ENCODE peak calls at places on chromosomes 4 and X, in six cellular contexts. I, F, P, B, K and R are unnamed samples.

GRCh38 chr4:35080799-35081198 is 1163.5 kb downstream of the ARAP2 start:
- DNase-seq in K (no peak), F (no peak), I (no peak), B (no peak), P (no peak), R (no peak)

GRCh38 chrX:118566359-118566758 is 70.7 kb downstream of the DOCK11 start:
- DNase-seq in F (no peak), P (no peak), K (peak; percentile 9), I (no peak), B (peak; percentile 62), R (no peak)

GRCh38 chr4:154344686-154345085 is 146.9 kb downstream of the DCHS2 start:
- DNase-seq in I (peak; percentile 64), F (peak; percentile 19), P (no peak), B (no peak), K (peak; percentile 2), R (peak; percentile 11)

GRCh38 chr4:726235-726787 is 20.7 kb downstream of the PCGF3 start:
- DNase-seq in F (no peak), I (no peak), B (peak; percentile 78), K (no peak), P (no peak), R (no peak)

GRCh38 chr4:845233-845835 is 19.4 kb upstream of the CPLX1 start:
- DNase-seq in F (no peak), B (peak; percentile 77), P (no peak), K (no peak), I (no peak), R (no peak)

GRCh38 chrX:114344756-114345155 is 239.1 kb upstream of the HTR2C start:
- DNase-seq in F (peak; percentile 26), K (peak; percentile 49), P (peak; percentile 17), I (peak; percentile 68), B (peak; percentile 61), R (peak; percentile 27)

GRCh38 chr4:20580907-20581306 is 119.4 kb upstream of the PACRGL start:
- DNase-seq in K (no peak), I (no peak), B (no peak), P (no peak), F (no peak), R (no peak)

GRCh38 chrX:12236156-12236555 is 97.9 kb downstream of the FRMPD4 start:
- DNase-seq in I (no peak), P (no peak), K (no peak), F (no peak), B (no peak), R (no peak)

GRCh38 chrX:47160781-47161180 is 15.8 kb downstream of the RBM10 start:
- DNase-seq in F (no peak), B (peak; percentile 27), P (no peak), K (no peak), I (no peak), R (no peak)

DNA sequence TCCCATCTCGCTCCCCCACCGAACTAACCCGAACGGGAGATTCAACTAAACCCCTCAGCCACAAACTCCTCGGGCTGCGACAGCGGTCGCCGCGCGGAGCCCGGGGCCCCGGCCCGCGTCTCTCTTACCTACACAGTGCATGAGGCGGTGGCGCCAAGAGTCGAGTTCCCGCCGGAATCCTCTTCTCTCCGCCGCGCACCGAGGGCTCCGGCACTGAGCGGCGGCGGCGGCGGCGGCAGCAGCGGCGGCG is 160 bp downstream of the LCORL start:
- DNase-seq in B (no peak), P (no peak), F (no peak), K (no peak), I (no peak), R (no peak)
- TF ChIP-seq EZH2phosphoT487 in B (no peak), P (no peak), F (no peak), K (no peak), I (no peak), R (no peak)

DNA sequence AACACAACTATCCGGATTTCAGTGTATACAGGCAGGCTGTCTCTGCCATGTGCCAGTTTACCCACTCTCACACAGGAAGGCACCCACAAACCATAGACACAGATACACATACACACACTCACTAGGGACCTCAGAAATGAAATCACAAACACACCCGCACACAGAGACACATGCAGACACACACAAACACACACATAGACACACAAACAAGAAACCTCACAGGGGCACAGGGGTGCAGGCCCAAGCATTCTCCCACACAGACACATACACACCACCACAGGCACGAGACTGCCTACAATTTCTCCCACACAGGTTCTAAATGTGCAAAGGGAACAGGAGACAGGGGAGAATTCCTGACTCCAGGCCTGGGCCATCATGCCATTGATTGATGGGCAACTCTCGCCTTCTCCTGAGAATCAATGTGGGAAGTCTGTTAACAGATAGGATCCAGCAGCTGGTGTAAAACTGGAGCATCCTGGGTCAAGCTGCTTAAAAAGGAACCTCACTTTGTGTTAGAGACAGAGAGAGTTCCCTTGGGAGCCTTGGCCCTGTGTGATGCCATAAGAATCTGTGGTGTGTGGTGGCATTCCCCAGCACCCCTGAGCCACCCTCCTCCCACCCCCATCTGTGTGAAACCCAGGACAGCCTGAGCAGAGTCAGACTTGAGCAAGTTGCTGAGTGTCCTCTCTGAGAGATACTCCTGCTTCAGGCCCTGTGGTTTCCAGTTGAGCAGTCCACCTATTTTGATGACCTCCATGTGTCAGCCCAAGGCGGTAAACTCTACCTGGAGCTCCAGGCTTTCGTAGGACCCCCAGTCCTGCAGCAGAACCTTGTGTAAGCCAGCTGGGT is 33.9 kb downstream of the NBDY start:
- DNase-seq in K (no peak), P (peak; percentile 39), F (no peak), I (no peak), B (no peak), R (no peak)
- H2AFZ ChIP-seq in K (no peak overlapping the region), P (peak overlapping the region; percentile 45), F (no peak overlapping the region), I (no peak overlapping the region), B (no peak overlapping the region), R (no peak overlapping the region)

DNA sequence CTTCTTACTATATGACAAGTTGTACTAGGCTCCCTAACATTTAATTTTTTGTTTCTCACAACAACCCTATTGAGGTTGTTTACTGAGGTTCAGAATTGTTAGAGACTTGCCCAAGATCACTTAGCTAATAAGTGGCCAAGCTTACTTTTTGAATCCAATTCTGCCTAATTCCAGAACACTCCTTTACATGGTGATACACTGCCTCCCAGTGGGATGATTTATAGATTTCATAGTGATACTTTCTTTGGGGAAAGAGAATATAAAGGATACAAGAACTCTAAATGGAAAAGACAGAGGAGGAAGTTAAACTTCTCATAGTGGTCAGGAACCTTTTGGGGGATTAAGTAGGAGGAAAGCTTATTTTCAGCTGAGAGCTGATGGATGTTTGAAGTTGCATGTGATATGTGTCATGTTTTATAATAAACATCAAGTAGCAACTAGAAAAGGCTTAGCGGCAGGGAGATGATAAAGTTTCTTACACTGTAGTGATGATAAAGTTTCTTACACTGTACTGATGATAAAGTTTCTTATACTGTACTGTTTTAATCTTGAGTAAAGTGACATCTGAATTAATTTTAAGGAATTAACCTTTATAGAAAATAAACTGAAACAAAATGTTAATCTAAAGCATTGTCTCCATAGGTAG is 15.3 kb downstream of the STAG2 start:
- DNase-seq in P (no peak), I (peak; percentile 17), F (no peak), B (peak; percentile 55), K (peak; percentile 69), R (peak; percentile 9)
- TF ChIP-seq EZH2phosphoT487 in P (no peak), I (no peak), F (no peak), B (no peak), K (no peak), R (no peak)

GRCh38 chrX:88982933-88983332 is 235.9 kb downstream of the CPXCR1 start:
- DNase-seq in P (no peak), K (no peak), I (peak; percentile 37), B (no peak), F (no peak), R (no peak)
- H2AFZ ChIP-seq in P (no peak overlapping the region), K (no peak overlapping the region), I (no peak overlapping the region), B (no peak overlapping the region), F (no peak overlapping the region), R (no peak overlapping the region)

GRCh38 chrX:21926527-21927278 is 13.8 kb upstream of the SMS start:
- DNase-seq in F (peak; percentile 82), P (peak; percentile 68), B (peak; percentile 93), I (peak; percentile 51), K (peak; percentile 96), R (no peak)
- TF ChIP-seq EZH2phosphoT487 in F (no peak), P (no peak), B (no peak), I (no peak), K (no peak), R (no peak)

GRCh38 chr4:181956502-181956901 is 286.7 kb upstream of the TENM3 start:
- DNase-seq in F (no peak), B (no peak), P (no peak), I (peak; percentile 6), K (no peak), R (no peak)

GRCh38 chr4:181949704-181950312 is 293.4 kb upstream of the TENM3 start:
- DNase-seq in K (no peak), F (no peak), I (peak; percentile 80), B (no peak), P (no peak), R (no peak)

GRCh38 chr4:181951265-181951664 is 291.9 kb upstream of the TENM3 start:
- DNase-seq in B (no peak), K (no peak), P (no peak), I (no peak), F (no peak), R (no peak)

GRCh38 chr4:181950372-181951127 is 292.7 kb upstream of the TENM3 start:
- DNase-seq in P (no peak), I (no peak), K (no peak), F (no peak), B (no peak), R (no peak)

DNA sequence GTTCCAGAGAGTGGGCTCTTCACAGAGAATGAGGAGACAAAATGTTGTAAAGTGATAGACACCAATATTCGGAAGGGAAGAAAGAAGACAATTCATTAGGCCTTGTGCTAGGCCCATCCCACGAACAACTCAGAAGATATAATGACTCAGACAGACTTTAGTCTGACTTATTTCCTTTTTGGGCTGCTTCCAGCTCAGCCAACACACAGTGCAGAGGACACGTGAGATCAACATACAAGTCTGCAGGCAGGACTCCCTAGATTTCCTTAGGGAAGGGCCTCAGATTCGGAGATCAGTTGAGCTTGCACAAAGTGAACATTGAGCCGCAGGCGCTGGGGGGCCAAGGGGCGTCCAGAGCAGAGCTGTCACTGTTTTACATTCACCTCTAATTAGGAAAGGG is 290.7 kb upstream of the TENM3 start:
- DNase-seq in B (peak; percentile 80), F (no peak), K (peak; percentile 31), I (no peak), P (no peak), R (no peak)
- H2AFZ ChIP-seq in B (no peak overlapping the region), F (no peak overlapping the region), K (no peak overlapping the region), I (peak overlapping the region; percentile 23), P (no peak overlapping the region), R (no peak overlapping the region)